ENCODE peak calls at places on chromosomes 11 and 22, in six cellular contexts. J is substantia nigra; I is uterus; E is HS-5; X is stimulated activated CD4-positive, alpha-beta T cell treated with anti-CD3 and anti-CD28 coated beads, Interleukin-1b, Interleukin-23, amount 100 ng/mL, for 24 hours; W is pons. T is an unnamed sample.

GRCh38 chr11:117687776-117688175 is 109.2 kb downstream of the DSCAML1 start:
- DNase-seq in J (no peak), I (no peak), E (no peak), X (no peak), W (no peak), T (peak)

GRCh38 chr11:67269401-67270255 is 3.4 kb downstream of the GRK2 start:
- DNase-seq in J (no peak), I (peak), E (no peak), X (no peak), W (no peak), T (no peak)

GRCh38 chr11:134150195-134150903 is 73.4 kb downstream of the NCAPD3 start:
- DNase-seq in J (peak), I (no peak), E (no peak), X (no peak), W (peak), T (no peak)

GRCh38 chr11:61725632-61726280 is 26.7 kb upstream of the MYRF start:
- DNase-seq in J (no peak), I (no peak), E (no peak), X (no peak), W (no peak), T (no peak)

GRCh38 chr22:18076060-18076497 is 1.7 kb upstream of the PEX26 start:
- DNase-seq in J (peak), I (peak), E (peak), X (no peak), W (peak), T (peak)

GRCh38 chr11:35235944-35236666 is 97.1 kb downstream of the CD44 start:
- DNase-seq in J (no peak), I (no peak), E (no peak), X (no peak), W (no peak), T (no peak)

GRCh38 chr11:2741006-2741376 is 41.2 kb upstream of the KCNQ1OT1 start:
- DNase-seq in J (no peak), I (no peak), E (no peak), X (no peak), W (no peak), T (no peak)

GRCh38 chr11:65553301-65554001 is 4.7 kb downstream of the LTBP3 start:
- DNase-seq in J (no peak), I (no peak), E (no peak), X (no peak), W (no peak), T (no peak)

GRCh38 chr11:9169595-9170295 is 78.3 kb upstream of the SCUBE2 start:
- DNase-seq in J (no peak), I (no peak), E (no peak), X (no peak), W (no peak), T (no peak)